ENCODE peak calls at places on chromosomes 7 and 10, in six cellular contexts. K is NCI-H1105, O is EL, N is AG08395, H is globus pallidus, Y is left ventricle myocardium inferior. M is an unnamed sample.

GRCh38 chr7:16091951-16092350 is 329.4 kb downstream of the CRPPA start:
- DNase-seq in K (no peak), O (no peak), N (no peak), H (no peak), Y (no peak), M (no peak)

GRCh38 chr10:127405221-127405620 is 143.9 kb upstream of the NPS start:
- DNase-seq in K (no peak), O (peak), N (peak), H (no peak), Y (no peak), M (no peak)

GRCh38 chr10:97065686-97066679 is 119.8 kb downstream of the SLIT1 start:
- DNase-seq in K (no peak), O (no peak), N (no peak), H (no peak), Y (no peak), M (no peak)

GRCh38 chr10:6657669-6658068 is 77.6 kb upstream of the PRKCQ start:
- DNase-seq in K (no peak), O (no peak), N (no peak), H (no peak), Y (no peak), M (no peak)

GRCh38 chr10:36421999-36422398 is 703.4 kb upstream of the ANKRD30A start:
- DNase-seq in K (no peak), O (no peak), N (no peak), H (no peak), Y (no peak), M (no peak)

GRCh38 chr7:70071786-70072185 is 473.5 kb downstream of the AUTS2 start:
- DNase-seq in K (peak), O (no peak), N (no peak), H (no peak), Y (no peak), M (no peak)

GRCh38 chr10:123614888-123615287 is 51.3 kb upstream of the GPR26 start:
- DNase-seq in K (no peak), O (peak), N (peak), H (peak), Y (peak), M (no peak)

GRCh38 chr7:4727914-4728705 is 46.0 kb downstream of the FOXK1 start:
- DNase-seq in K (no peak), O (no peak), N (no peak), H (no peak), Y (no peak), M (no peak)

GRCh38 chr10:32937824-32938482 is 20.1 kb downstream of the ITGB1 start:
- DNase-seq in K (no peak), O (peak), N (peak), H (no peak), Y (no peak), M (peak)

GRCh38 chr10:44193567-44194220 is 191.2 kb downstream of the CXCL12 start:
- DNase-seq in K (no peak), O (no peak), N (no peak), H (no peak), Y (no peak), M (no peak)

GRCh38 chr10:129780901-129781795 is 182.9 kb downstream of the EBF3 start:
- DNase-seq in K (no peak), O (no peak), N (no peak), H (no peak), Y (no peak), M (no peak)

GRCh38 chr10:76946268-76946667 is 691.3 kb downstream of the KCNMA1 start:
- DNase-seq in K (no peak), O (peak), N (peak), H (no peak), Y (no peak), M (no peak)

GRCh38 chr10:100858742-100859141 is 54.0 kb upstream of the SLF2 start:
- DNase-seq in K (no peak), O (no peak), N (no peak), H (no peak), Y (no peak), M (no peak)

GRCh38 chr7:53350241-53350640 is 314.8 kb downstream of the POM121L12 start:
- DNase-seq in K (peak), O (no peak), N (no peak), H (no peak), Y (no peak), M (no peak)

GRCh38 chr7:107661081-107661864 is 645 bp downstream of the SLC26A4 start:
- DNase-seq in K (peak), O (peak), N (no peak), H (no peak), Y (peak), M (peak)

GRCh38 chr10:120423350-120424197 is 33.5 kb upstream of the PLPP4 start:
- DNase-seq in K (no peak), O (peak), N (peak), H (peak), Y (no peak), M (peak)

GRCh38 chr10:51439645-51440044 is 259.8 kb downstream of the CSTF2T start:
- DNase-seq in K (no peak), O (no peak), N (no peak), H (no peak), Y (no peak), M (no peak)

GRCh38 chr10:43299579-43299978 is 32.7 kb upstream of the RASGEF1A start:
- DNase-seq in K (no peak), O (no peak), N (no peak), H (no peak), Y (no peak), M (no peak)

GRCh38 chr10:33263453-33263852 is 71.0 kb downstream of the NRP1 start:
- DNase-seq in K (no peak), O (peak), N (no peak), H (no peak), Y (no peak), M (no peak)

GRCh38 chr7:141430426-141431142 is 120.6 kb upstream of the AGK start:
- DNase-seq in K (no peak), O (no peak), N (no peak), H (no peak), Y (no peak), M (no peak)

GRCh38 chr7:100049441-100050291 is at the start of gene ZSCAN21:
- DNase-seq in K (peak), O (peak), N (peak), H (peak), Y (peak), M (peak)

GRCh38 chr7:101678713-101679112 is 49.6 kb upstream of the MYL10 start:
- DNase-seq in K (no peak), O (peak), N (peak), H (no peak), Y (no peak), M (no peak)

GRCh38 chr10:78746178-78746763 is 322.5 kb upstream of the ZMIZ1 start:
- DNase-seq in K (no peak), O (no peak), N (no peak), H (no peak), Y (no peak), M (no peak)

GRCh38 chr10:20598590-20598989 is 298.5 kb downstream of the NEBL start:
- DNase-seq in K (no peak), O (no peak), N (peak), H (no peak), Y (peak), M (no peak)

GRCh38 chr10:24456319-24456718 is 247.4 kb downstream of the KIAA1217 start:
- DNase-seq in K (no peak), O (peak), N (peak), H (no peak), Y (no peak), M (no peak)

GRCh38 chr10:82267014-82267413 is 392.0 kb downstream of the NRG3 start:
- DNase-seq in K (no peak), O (no peak), N (no peak), H (no peak), Y (no peak), M (no peak)

GRCh38 chr10:96168546-96168945 is 38.4 kb downstream of the ZNF518A start:
- DNase-seq in K (no peak), O (no peak), N (no peak), H (no peak), Y (no peak), M (no peak)

GRCh38 chr7:265192-265997 is 24.6 kb upstream of the FOXL3 start:
- DNase-seq in K (no peak), O (no peak), N (no peak), H (no peak), Y (no peak), M (no peak)

GRCh38 chr10:3906511-3907111 is 121.6 kb upstream of the KLF6 start:
- DNase-seq in K (no peak), O (peak), N (no peak), H (no peak), Y (no peak), M (no peak)

GRCh38 chr7:130804156-130804708 is 70.2 kb upstream of the KLF14 start:
- DNase-seq in K (no peak), O (no peak), N (no peak), H (no peak), Y (no peak), M (no peak)

GRCh38 chr10:90862908-90863514 is 5.2 kb upstream of the HTR7 start:
- DNase-seq in K (no peak), O (peak), N (peak), H (no peak), Y (no peak), M (no peak)

GRCh38 chr7:191105-192034 is 1.0 kb upstream of the FAM20C start:
- DNase-seq in K (no peak), O (peak), N (peak), H (no peak), Y (peak), M (peak)

GRCh38 chr10:22737587-22737986 is 23.2 kb upstream of the PIP4K2A start:
- DNase-seq in K (no peak), O (peak), N (peak), H (no peak), Y (peak), M (no peak)

GRCh38 chr10:6283632-6284031 is 80.9 kb downstream of the PFKFB3 start:
- DNase-seq in K (no peak), O (no peak), N (no peak), H (no peak), Y (no peak), M (no peak)

GRCh38 chr7:22216309-22216708 is 140.6 kb downstream of the RAPGEF5 start:
- DNase-seq in K (no peak), O (no peak), N (no peak), H (no peak), Y (no peak), M (no peak)

GRCh38 chr10:43267811-43268210 is 946 bp upstream of the RASGEF1A start:
- DNase-seq in K (no peak), O (no peak), N (no peak), H (no peak), Y (no peak), M (no peak)

GRCh38 chr7:24858108-24858977 is 101.1 kb upstream of the GSDME start:
- DNase-seq in K (no peak), O (no peak), N (no peak), H (no peak), Y (no peak), M (no peak)

GRCh38 chr10:47079177-47079580 is 168.0 kb downstream of the PTPN20 start:
- DNase-seq in K (no peak), O (no peak), N (no peak), H (no peak), Y (no peak), M (no peak)

GRCh38 chr7:1409555-1409954 is 49.7 kb downstream of the MICALL2 start:
- DNase-seq in K (peak), O (no peak), N (no peak), H (no peak), Y (no peak), M (no peak)